ENCODE peak calls at places on chromosomes 11 and 22, in seven cellular contexts. K is CD8-positive, alpha-beta T cell; G is MCF 10A; R is endodermal cell; S is fibroblast of pulmonary artery; N is NB4; U is heart left ventricle. I is an unnamed sample.

GRCh38 chr22:21684492-21685163 is 18.8 kb downstream of the PPIL2 start:
- DNase-seq in K (no peak), G (no peak), R (peak; percentile 29), S (no peak), N (no peak), U (no peak), I (no peak)

GRCh38 chr11:40276960-40277359 is 1182.5 kb downstream of the LRRC4C start:
- DNase-seq in K (no peak), G (no peak), R (no peak), S (no peak), N (no peak), U (no peak), I (no peak)

GRCh38 chr11:70158201-70158600 is 44.9 kb upstream of the FADD start:
- DNase-seq in K (no peak), G (peak; percentile 29), R (peak; percentile 91), S (peak; percentile 8), N (peak; percentile 23), U (peak; percentile 43), I (peak; percentile 47)

GRCh38 chr11:11265994-11266606 is 87.0 kb downstream of the CSNK2A3 start:
- DNase-seq in K (peak; percentile 63), G (peak; percentile 62), R (peak; percentile 93), S (peak; percentile 13), N (peak; percentile 40), U (no peak), I (peak; percentile 66)

GRCh38 chr11:68615657-68616056 is 68.7 kb upstream of the GAL start:
- DNase-seq in K (no peak), G (no peak), R (no peak), S (no peak), N (no peak), U (no peak), I (no peak)

GRCh38 chr11:96134622-96135021 is 208.4 kb downstream of the MAML2 start:
- DNase-seq in K (no peak), G (no peak), R (no peak), S (peak; percentile 50), N (peak; percentile 55), U (no peak), I (no peak)

GRCh38 chr11:41283196-41283930 is 176.1 kb downstream of the LRRC4C start:
- DNase-seq in K (no peak), G (no peak), R (no peak), S (no peak), N (no peak), U (no peak), I (no peak)

GRCh38 chr11:113473983-113474361 is 1.2 kb downstream of the DRD2 start:
- DNase-seq in K (no peak), G (no peak), R (no peak), S (no peak), N (no peak), U (no peak), I (peak; percentile 50)

GRCh38 chr11:66981976-66982578 is 7.0 kb downstream of the C11orf86 start:
- DNase-seq in K (no peak), G (peak; percentile 98), R (no peak), S (peak; percentile 90), N (peak; percentile 80), U (peak; percentile 92), I (no peak)

GRCh38 chr11:17506942-17507341 is 30.3 kb upstream of the ABCC8 start:
- DNase-seq in K (no peak), G (no peak), R (no peak), S (no peak), N (no peak), U (no peak), I (no peak)

GRCh38 chr11:86460461-86461404 is 86.0 kb downstream of the CCDC81 start:
- DNase-seq in K (no peak), G (no peak), R (no peak), S (peak; percentile 55), N (no peak), U (no peak), I (no peak)

GRCh38 chr11:9118277-9118676 is 26.9 kb upstream of the SCUBE2 start:
- DNase-seq in K (no peak), G (no peak), R (no peak), S (no peak), N (no peak), U (no peak), I (no peak)

GRCh38 chr11:23903044-23903704 is 593.7 kb upstream of the LUZP2 start:
- DNase-seq in K (no peak), G (peak; percentile 65), R (no peak), S (peak; percentile 94), N (no peak), U (no peak), I (no peak)

GRCh38 chr22:42887523-42888507 is 30.7 kb upstream of the ARFGAP3 start:
- DNase-seq in K (no peak), G (no peak), R (no peak), S (no peak), N (no peak), U (no peak), I (no peak)

GRCh38 chr11:69468911-69469885 is 12.3 kb upstream of the LINC01488 start:
- DNase-seq in K (no peak), G (no peak), R (no peak), S (no peak), N (no peak), U (peak; percentile 20), I (no peak)

GRCh38 chr11:60310407-60310998 is 16.6 kb upstream of the MS4A6E start:
- DNase-seq in K (no peak), G (no peak), R (no peak), S (no peak), N (peak; percentile 7), U (peak; percentile 41), I (no peak)

GRCh38 chr11:4455439-4455838 is 6.3 kb downstream of the OR52K2 start:
- DNase-seq in K (no peak), G (no peak), R (no peak), S (no peak), N (peak; percentile 88), U (peak; percentile 25), I (no peak)

GRCh38 chr11:69093106-69093505 is 44.4 kb downstream of the TPCN2 start:
- DNase-seq in K (no peak), G (no peak), R (no peak), S (no peak), N (no peak), U (no peak), I (no peak)

GRCh38 chr11:45859661-45860140 is 12.4 kb downstream of the CRY2 start:
- DNase-seq in K (no peak), G (peak; percentile 92), R (peak; percentile 82), S (peak; percentile 98), N (no peak), U (peak; percentile 96), I (no peak)

GRCh38 chr11:36101466-36101865 is 157.6 kb downstream of the LDLRAD3 start:
- DNase-seq in K (no peak), G (no peak), R (no peak), S (no peak), N (no peak), U (no peak), I (no peak)

GRCh38 chr22:30044369-30044768 is 35.9 kb upstream of the HORMAD2 start:
- DNase-seq in K (no peak), G (peak; percentile 80), R (peak; percentile 16), S (peak; percentile 87), N (no peak), U (no peak), I (no peak)

GRCh38 chr22:38871360-38872171 is 450 bp downstream of the CBX6 start:
- DNase-seq in K (peak; percentile 64), G (no peak), R (peak; percentile 74), S (no peak), N (peak; percentile 41), U (no peak), I (peak; percentile 35)

GRCh38 chr22:38872831-38873248 is 824 bp upstream of the CBX6 start:
- DNase-seq in K (peak; percentile 56), G (no peak), R (peak; percentile 81), S (peak; percentile 36), N (peak; percentile 35), U (peak; percentile 83), I (peak; percentile 69)

GRCh38 chr22:38873469-38874411 is 1.7 kb upstream of the CBX6 start:
- DNase-seq in K (peak; percentile 56), G (peak; percentile 58), R (peak; percentile 62), S (no peak), N (no peak), U (no peak), I (no peak)

GRCh38 chr22:38870791-38871359 is 1.1 kb downstream of the CBX6 start:
- DNase-seq in K (peak; percentile 54), G (no peak), R (no peak), S (no peak), N (no peak), U (no peak), I (no peak)

GRCh38 chr22:38872172-38872830 is at the start of gene CBX6:
- DNase-seq in K (peak; percentile 98), G (peak; percentile 78), R (peak; percentile 98), S (peak; percentile 93), N (peak; percentile 91), U (peak; percentile 98), I (peak; percentile 98)
- TF ChIP-seq CTCF in K (no peak), G (no peak), R (no peak), S (no peak), N (no peak), U (peak; percentile 2), I (no peak)

GRCh38 chr22:35323305-35323704 is 23.6 kb downstream of the TOM1 start:
- DNase-seq in K (no peak), G (no peak), R (no peak), S (no peak), N (no peak), U (no peak), I (no peak)

GRCh38 chr22:35322126-35322525 is 22.4 kb downstream of the TOM1 start:
- DNase-seq in K (no peak), G (no peak), R (no peak), S (no peak), N (no peak), U (peak; percentile 70), I (no peak)

GRCh38 chr22:35324067-35324466 is 24.4 kb downstream of the TOM1 start:
- DNase-seq in K (no peak), G (no peak), R (no peak), S (no peak), N (no peak), U (no peak), I (no peak)

GRCh38 chr22:35324762-35325161 is 25.1 kb downstream of the TOM1 start:
- DNase-seq in K (no peak), G (no peak), R (no peak), S (no peak), N (no peak), U (no peak), I (no peak)

DNA sequence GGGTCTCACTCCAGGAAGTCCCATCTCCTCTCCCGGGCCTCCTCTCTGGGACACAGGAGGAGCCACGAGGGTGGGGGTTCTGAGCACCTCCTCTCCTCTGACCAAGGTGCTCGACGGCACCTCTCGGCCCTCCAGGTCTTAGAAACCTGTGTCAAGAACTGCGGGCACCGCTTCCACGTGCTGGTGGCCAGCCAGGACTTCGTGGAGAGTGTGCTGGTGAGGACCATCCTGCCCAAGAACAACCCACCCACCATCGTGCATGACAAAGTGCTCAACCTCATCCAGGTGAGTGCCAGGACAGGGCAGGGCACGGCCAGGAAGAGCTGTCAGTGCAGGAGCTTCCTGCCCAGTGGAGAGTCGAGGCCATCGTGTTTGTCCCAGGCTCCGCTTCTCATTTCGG is 23.2 kb downstream of the TOM1 start:
- DNase-seq in K (no peak), G (no peak), R (no peak), S (no peak), N (no peak), U (no peak), I (no peak)
- TF ChIP-seq CTCF in K (no peak), G (no peak), R (no peak), S (no peak), N (no peak), U (no peak), I (no peak)

GRCh38 chr11:1566381-1567051 is 5.6 kb downstream of the DUSP8 start:
- DNase-seq in K (no peak), G (no peak), R (no peak), S (no peak), N (no peak), U (no peak), I (peak; percentile 24)
- TF ChIP-seq CTCF in K (no peak), G (no peak), R (peak; percentile 63), S (peak; percentile 7), N (peak; percentile 29), U (no peak), I (no peak)

GRCh38 chr11:2837096-2837601 is 48.4 kb downstream of the CDKN1C start:
- DNase-seq in K (no peak), G (peak; percentile 21), R (peak; percentile 85), S (peak; percentile 21), N (peak; percentile 18), U (peak; percentile 85), I (peak; percentile 75)
- TF ChIP-seq CTCF in K (no peak), G (no peak), R (peak; percentile 50), S (peak; percentile 17), N (no peak), U (peak; percentile 48), I (no peak)